ENCODE peak calls at places on chromosomes 3 and 15, in four cellular contexts. E is lower lobe of right lung, T is ovary, N is GM12878. W is an unnamed sample.

GRCh38 chr3:51796859-51797258 is 17.8 kb upstream of the IQCF6 start:
- DNase-seq in N (peak; percentile 13), T (no peak), E (no peak), W (no peak)

GRCh38 chr15:100295939-100296338 is 45.8 kb downstream of the ADAMTS17 start:
- DNase-seq in N (no peak), T (no peak), E (no peak), W (no peak)

GRCh38 chr15:88904808-88905327 is 8.3 kb downstream of the MFGE8 start:
- DNase-seq in T (peak; percentile 83), E (peak; percentile 82), N (peak; percentile 32), W (peak; percentile 89)

GRCh38 chr15:71753346-71753745 is 57.0 kb upstream of the NR2E3 start:
- DNase-seq in T (no peak), E (no peak), N (no peak), W (no peak)

GRCh38 chr3:56799251-56799882 is 2.4 kb downstream of the ARHGEF3 start:
- DNase-seq in T (no peak), E (no peak), N (no peak), W (peak; percentile 29)

GRCh38 chr3:194750409-194750808 is 64.7 kb downstream of the FAM43A start:
- DNase-seq in T (no peak), E (no peak), N (no peak), W (no peak)

GRCh38 chr3:113663324-113663750 is 33.1 kb downstream of the USF3 start:
- DNase-seq in E (no peak), T (no peak), N (no peak), W (no peak)

GRCh38 chr3:25084016-25084415 is 344.0 kb upstream of the RARB start:
- DNase-seq in T (no peak), N (no peak), E (no peak), W (no peak)

GRCh38 chr15:53611145-53611920 is 148.1 kb downstream of the WDR72 start:
- DNase-seq in E (no peak), N (no peak), T (no peak), W (no peak)

GRCh38 chr3:53346514-53346913 is 829 bp downstream of the DCP1A start:
- DNase-seq in E (no peak), N (no peak), T (no peak), W (no peak)

GRCh38 chr3:80408322-80408721 is 640.5 kb upstream of the ROBO1 start:
- DNase-seq in E (no peak), T (no peak), N (no peak), W (no peak)

DNA sequence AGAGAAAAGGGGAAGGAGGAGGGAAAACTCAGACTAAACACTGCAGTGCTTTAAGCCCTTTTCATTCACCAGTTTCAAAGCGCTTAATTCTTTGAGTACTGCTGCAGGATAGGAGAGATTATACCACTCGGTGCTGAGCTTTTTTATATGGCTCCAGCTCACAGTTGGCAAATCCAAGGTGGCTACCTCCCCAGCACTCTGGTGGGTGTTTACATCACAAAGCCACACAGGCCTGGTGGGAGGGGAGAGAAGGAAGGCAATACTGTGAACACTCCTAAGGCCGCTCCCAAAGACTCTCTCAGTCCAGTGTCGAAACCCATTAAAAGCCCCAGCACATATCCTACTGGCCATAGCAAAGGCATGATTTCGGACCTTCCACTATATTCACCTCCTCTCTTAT is 191.4 kb downstream of the STT3B start:
- DNase-seq in T (no peak), E (no peak), N (no peak), W (no peak)
- H3K4me3 ChIP-seq in T (no peak overlapping the region), E (no peak overlapping the region), N (no peak overlapping the region), W (no peak overlapping the region)

GRCh38 chr3:38366082-38366481 is 19.5 kb downstream of the XYLB start:
- DNase-seq in N (no peak), T (no peak), E (no peak), W (no peak)
- H3K36me3 ChIP-seq in N (peaks cover 8% of the 10 kb centered on the region), T (no peaks in the 10 kb centered on the region), E (peaks cover 10% of the 10 kb centered on the region), W (no peaks in the 10 kb centered on the region)

DNA sequence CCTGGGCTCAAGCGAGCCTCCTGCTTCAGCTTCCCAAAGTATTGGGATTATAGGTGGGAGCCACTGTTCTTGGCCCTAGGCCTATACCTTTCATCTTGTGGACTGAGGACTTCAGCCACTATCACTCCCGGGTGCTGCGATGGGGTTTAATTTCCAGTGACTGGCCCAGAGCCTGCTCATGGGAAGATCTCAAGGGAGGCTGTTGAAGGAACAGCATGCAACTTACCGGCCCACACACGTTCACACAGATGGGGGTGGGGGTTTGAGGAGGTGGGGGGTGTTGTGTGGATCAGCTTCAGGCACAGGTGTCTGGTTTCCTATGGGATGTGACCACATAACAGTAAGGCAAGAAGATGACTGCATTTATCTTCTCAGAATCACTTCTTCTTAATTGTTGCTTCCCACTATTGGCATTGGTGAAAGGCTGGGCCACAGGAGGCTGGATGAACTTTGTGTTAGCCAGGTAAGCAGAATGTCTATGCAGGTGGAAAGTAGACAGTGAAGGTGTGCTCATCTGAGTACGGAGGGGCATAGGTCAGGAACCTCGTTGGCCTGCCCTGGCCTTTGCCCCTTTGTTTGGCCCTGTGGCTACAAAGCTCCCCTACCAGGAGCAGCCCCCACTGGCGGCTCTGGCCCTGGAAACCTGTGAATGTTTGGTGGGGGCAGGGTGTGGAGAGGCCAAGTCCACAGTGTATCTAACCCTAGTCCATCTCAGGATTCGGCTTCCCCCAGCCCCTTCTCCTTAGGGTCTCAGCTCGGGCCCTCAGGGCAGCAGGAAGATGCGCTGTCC is 1.4 kb upstream of the APBA2 start:
- DNase-seq in N (no peak), E (no peak), T (no peak), W (no peak)
- H3K4me3 ChIP-seq in N (no peak overlapping the region), E (no peak overlapping the region), T (no peak overlapping the region), W (no peak overlapping the region)

DNA sequence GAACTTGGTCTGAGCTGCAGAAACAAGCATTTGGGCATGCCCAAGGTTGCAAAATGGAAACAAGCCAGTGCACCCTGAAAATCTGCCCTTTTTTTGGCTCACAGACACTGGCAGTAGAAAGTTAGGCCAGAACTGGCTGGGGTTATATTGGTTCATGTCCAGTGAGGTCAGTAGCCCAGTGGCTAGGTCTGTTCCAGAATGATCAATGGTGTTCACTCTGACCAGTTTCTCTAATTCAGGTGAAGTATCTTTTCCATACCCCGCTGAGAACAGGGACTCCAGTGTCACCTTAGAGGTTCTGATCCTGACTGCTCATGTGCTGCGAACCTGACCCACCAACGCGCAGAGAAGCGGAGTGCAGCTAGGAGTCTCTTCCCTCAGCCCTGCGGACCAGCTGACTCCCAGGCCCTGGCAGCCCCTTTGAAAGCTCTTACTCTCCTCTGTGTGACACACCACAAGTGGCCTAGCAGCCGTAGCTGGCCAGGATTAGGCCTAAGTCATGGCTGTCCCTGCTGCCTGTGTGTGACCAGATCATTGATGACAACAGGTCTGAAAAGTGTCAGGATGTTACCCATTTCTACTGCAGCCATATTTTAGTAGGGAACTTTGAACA is 123.6 kb downstream of the GHSR start:
- DNase-seq in T (peak; percentile 61), N (no peak), E (no peak), W (peak; percentile 53)
- H3K36me3 ChIP-seq in T (no peaks in the 10 kb centered on the region), N (peaks cover 8% of the 10 kb centered on the region), E (peaks cover 62% of the 10 kb centered on the region), W (peaks cover 19% of the 10 kb centered on the region)

GRCh38 chr3:105938826-105939225 is 70.0 kb upstream of the CBLB start:
- DNase-seq in E (no peak), T (no peak), N (no peak), W (no peak)

GRCh38 chr3:105944281-105944680 is 75.5 kb upstream of the CBLB start:
- DNase-seq in E (no peak), T (no peak), N (no peak), W (no peak)

GRCh38 chr3:105948108-105948507 is 79.3 kb upstream of the CBLB start:
- DNase-seq in E (no peak), T (no peak), N (no peak), W (no peak)

DNA sequence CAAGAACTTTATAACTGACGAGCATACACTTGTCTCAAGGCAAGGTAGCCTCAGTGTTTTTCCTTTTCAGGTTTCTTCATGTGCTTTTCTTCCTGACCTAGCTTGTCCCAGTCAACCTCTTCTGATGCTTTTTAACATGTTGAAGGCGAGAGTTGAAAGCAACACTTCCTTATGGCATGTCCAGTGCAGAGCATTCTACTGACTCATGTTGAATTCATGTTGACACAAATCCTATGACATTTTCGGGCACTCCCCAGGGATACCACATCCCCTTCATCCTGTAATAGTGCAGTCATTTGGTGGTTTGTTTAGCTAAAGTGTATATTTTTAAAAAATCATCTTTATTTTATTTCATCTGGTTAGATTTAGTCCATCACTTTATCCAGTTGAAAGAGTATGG is 75.9 kb upstream of the CBLB start:
- DNase-seq in E (no peak), N (no peak), T (no peak), W (no peak)
- H3K4me3 ChIP-seq in E (no peak overlapping the region), N (no peak overlapping the region), T (no peak overlapping the region), W (no peak overlapping the region)

GRCh38 chr3:79317551-79318518 is 450.0 kb downstream of the ROBO1 start:
- DNase-seq in N (no peak), T (no peak), E (no peak), W (no peak)

GRCh38 chr3:79314547-79314946 is 453.3 kb downstream of the ROBO1 start:
- DNase-seq in N (no peak), E (no peak), T (no peak), W (no peak)

GRCh38 chr3:79314962-79315361 is 452.8 kb downstream of the ROBO1 start:
- DNase-seq in N (no peak), E (no peak), T (no peak), W (no peak)
- H3K36me3 ChIP-seq in N (no peaks in the 10 kb centered on the region), E (no peaks in the 10 kb centered on the region), T (no peaks in the 10 kb centered on the region), W (no peaks in the 10 kb centered on the region)

GRCh38 chr3:29486087-29486486 is 205.2 kb downstream of the RBMS3 start:
- DNase-seq in T (no peak), N (peak; percentile 30), E (no peak), W (no peak)

GRCh38 chr3:29486917-29487316 is 206.0 kb downstream of the RBMS3 start:
- DNase-seq in E (no peak), T (no peak), N (no peak), W (no peak)

GRCh38 chr3:29481969-29482767 is 201.3 kb downstream of the RBMS3 start:
- DNase-seq in E (no peak), N (no peak), T (no peak), W (no peak)

GRCh38 chr3:29481249-29481648 is 200.4 kb downstream of the RBMS3 start:
- DNase-seq in E (no peak), N (no peak), T (no peak), W (no peak)

DNA sequence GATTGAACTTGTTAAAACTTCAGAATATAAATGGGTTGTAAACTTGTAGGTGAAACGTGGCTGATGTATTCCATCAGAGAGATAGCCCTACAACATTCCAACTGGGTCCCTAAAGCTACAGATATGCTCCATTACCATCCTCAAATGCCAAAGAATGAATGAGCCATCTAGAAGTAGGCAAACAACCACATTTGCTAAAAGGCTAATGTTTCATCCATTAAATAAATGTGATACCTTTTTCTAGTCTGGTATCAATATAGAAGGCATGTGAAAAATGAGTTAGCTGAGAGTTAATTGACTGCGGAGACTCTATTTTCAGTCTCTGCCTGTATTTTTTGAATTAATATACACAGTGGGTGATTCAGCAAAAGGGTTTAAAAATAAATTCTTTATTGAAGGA is 203.8 kb downstream of the RBMS3 start:
- DNase-seq in E (no peak), N (no peak), T (no peak), W (no peak)
- H3K4me3 ChIP-seq in E (no peak overlapping the region), N (no peak overlapping the region), T (no peak overlapping the region), W (no peak overlapping the region)

GRCh38 chr3:98519351-98519750 is 3.4 kb downstream of the CLDND1 start:
- DNase-seq in E (no peak), T (no peak), N (no peak), W (no peak)
- H3K36me3 ChIP-seq in E (peaks cover 52% of the 10 kb centered on the region), T (no peaks in the 10 kb centered on the region), N (no peaks in the 10 kb centered on the region), W (peaks cover 29% of the 10 kb centered on the region)

W was measured in adrenal gland.